ENCODE peak calls at places on chromosomes 3 and 15, in seven cellular contexts. One of them, this sample, is unnamed.

GRCh38 chr3:71444028-71444860 is 139.3 kb downstream of the FOXP1 start:
- DNase-seq in transverse colon: peak; percentile 64
- DNase-seq in GM10248: peak; percentile 54
- DNase-seq in Calu3: no peak
- DNase-seq in PC-9: no peak
- DNase-seq in epithelial cell of esophagus: peak; percentile 98
- DNase-seq in CD8-positive, alpha-beta T cell: peak; percentile 58
- DNase-seq in this sample: no peak

GRCh38 chr3:48398701-48399386 is 26.8 kb downstream of the FBXW12 start:
- DNase-seq in transverse colon: no peak
- DNase-seq in PC-9: no peak
- DNase-seq in Calu3: no peak
- DNase-seq in epithelial cell of esophagus: no peak
- DNase-seq in GM10248: no peak
- DNase-seq in CD8-positive, alpha-beta T cell: no peak
- DNase-seq in this sample: peak; percentile 33

GRCh38 chr15:35673093-35673573 is 127.2 kb upstream of the DPH6 start:
- DNase-seq in GM10248: no peak
- DNase-seq in PC-9: no peak
- DNase-seq in CD8-positive, alpha-beta T cell: no peak
- DNase-seq in Calu3: no peak
- DNase-seq in transverse colon: no peak
- DNase-seq in epithelial cell of esophagus: no peak
- DNase-seq in this sample: no peak

GRCh38 chr3:15284121-15284889 is 48.1 kb downstream of the SH3BP5 start:
- DNase-seq in PC-9: peak; percentile 14
- DNase-seq in Calu3: no peak
- DNase-seq in CD8-positive, alpha-beta T cell: no peak
- DNase-seq in epithelial cell of esophagus: peak; percentile 33
- DNase-seq in GM10248: no peak
- DNase-seq in transverse colon: peak; percentile 39
- DNase-seq in this sample: no peak

GRCh38 chr15:67520976-67521769 is at the start of gene C15orf61:
- DNase-seq in transverse colon: peak; percentile 93
- DNase-seq in PC-9: peak; percentile 95
- DNase-seq in epithelial cell of esophagus: peak; percentile 89
- DNase-seq in Calu3: peak; percentile 98
- DNase-seq in CD8-positive, alpha-beta T cell: peak; percentile 78
- DNase-seq in GM10248: peak; percentile 95
- DNase-seq in this sample: peak; percentile 80

GRCh38 chr15:89018235-89018634 is 70.0 kb upstream of the ABHD2 start:
- DNase-seq in Calu3: no peak
- DNase-seq in GM10248: no peak
- DNase-seq in epithelial cell of esophagus: no peak
- DNase-seq in CD8-positive, alpha-beta T cell: no peak
- DNase-seq in transverse colon: no peak
- DNase-seq in PC-9: no peak
- DNase-seq in this sample: peak; percentile 61

GRCh38 chr15:92665100-92665555 is 9.6 kb upstream of the FAM174B start:
- DNase-seq in PC-9: no peak
- DNase-seq in Calu3: no peak
- DNase-seq in epithelial cell of esophagus: no peak
- DNase-seq in GM10248: no peak
- DNase-seq in transverse colon: no peak
- DNase-seq in CD8-positive, alpha-beta T cell: no peak
- DNase-seq in this sample: no peak

GRCh38 chr15:46411900-46412299 is 777.1 kb downstream of the SQOR start:
- DNase-seq in CD8-positive, alpha-beta T cell: no peak
- DNase-seq in transverse colon: no peak
- DNase-seq in Calu3: no peak
- DNase-seq in epithelial cell of esophagus: no peak
- DNase-seq in GM10248: no peak
- DNase-seq in PC-9: no peak
- DNase-seq in this sample: no peak

GRCh38 chr3:168096210-168096795 is 579 bp upstream of the GOLIM4 start:
- DNase-seq in transverse colon: peak; percentile 62
- DNase-seq in GM10248: peak; percentile 50
- DNase-seq in CD8-positive, alpha-beta T cell: no peak
- DNase-seq in Calu3: peak; percentile 86
- DNase-seq in PC-9: peak; percentile 72
- DNase-seq in epithelial cell of esophagus: peak; percentile 91
- DNase-seq in this sample: peak; percentile 56

GRCh38 chr3:122824465-122825379 is 29.9 kb downstream of the SLC49A4 start:
- DNase-seq in transverse colon: no peak
- DNase-seq in Calu3: no peak
- DNase-seq in PC-9: no peak
- DNase-seq in GM10248: no peak
- DNase-seq in epithelial cell of esophagus: no peak
- DNase-seq in CD8-positive, alpha-beta T cell: no peak
- DNase-seq in this sample: no peak

GRCh38 chr15:57752426-57752825 is 45.9 kb downstream of the POLR2M start:
- DNase-seq in epithelial cell of esophagus: no peak
- DNase-seq in GM10248: no peak
- DNase-seq in transverse colon: no peak
- DNase-seq in PC-9: no peak
- DNase-seq in CD8-positive, alpha-beta T cell: no peak
- DNase-seq in Calu3: no peak
- DNase-seq in this sample: peak; percentile 24

GRCh38 chr15:90362936-90363212 is 10.8 kb downstream of the ZNF774 start:
- DNase-seq in Calu3: no peak
- DNase-seq in GM10248: no peak
- DNase-seq in PC-9: peak; percentile 21
- DNase-seq in CD8-positive, alpha-beta T cell: no peak
- DNase-seq in epithelial cell of esophagus: peak; percentile 72
- DNase-seq in transverse colon: no peak
- DNase-seq in this sample: no peak

GRCh38 chr15:74193305-74193718 is 9.3 kb downstream of the STRA6 start:
- DNase-seq in GM10248: no peak
- DNase-seq in epithelial cell of esophagus: peak; percentile 98
- DNase-seq in PC-9: peak; percentile 39
- DNase-seq in Calu3: peak; percentile 24
- DNase-seq in CD8-positive, alpha-beta T cell: no peak
- DNase-seq in transverse colon: no peak
- DNase-seq in this sample: no peak

GRCh38 chr15:70423267-70423666 is 325.6 kb upstream of the TLE3 start:
- DNase-seq in GM10248: no peak
- DNase-seq in CD8-positive, alpha-beta T cell: no peak
- DNase-seq in Calu3: no peak
- DNase-seq in epithelial cell of esophagus: no peak
- DNase-seq in PC-9: no peak
- DNase-seq in transverse colon: no peak
- DNase-seq in this sample: no peak
- TF ChIP-seq CTCF in GM10248: no peak
- TF ChIP-seq CTCF in CD8-positive, alpha-beta T cell: no peak
- TF ChIP-seq CTCF in Calu3: no peak
- TF ChIP-seq CTCF in epithelial cell of esophagus: no peak
- TF ChIP-seq CTCF in PC-9: no peak
- TF ChIP-seq CTCF in transverse colon: no peak
- TF ChIP-seq CTCF in this sample: no peak

DNA sequence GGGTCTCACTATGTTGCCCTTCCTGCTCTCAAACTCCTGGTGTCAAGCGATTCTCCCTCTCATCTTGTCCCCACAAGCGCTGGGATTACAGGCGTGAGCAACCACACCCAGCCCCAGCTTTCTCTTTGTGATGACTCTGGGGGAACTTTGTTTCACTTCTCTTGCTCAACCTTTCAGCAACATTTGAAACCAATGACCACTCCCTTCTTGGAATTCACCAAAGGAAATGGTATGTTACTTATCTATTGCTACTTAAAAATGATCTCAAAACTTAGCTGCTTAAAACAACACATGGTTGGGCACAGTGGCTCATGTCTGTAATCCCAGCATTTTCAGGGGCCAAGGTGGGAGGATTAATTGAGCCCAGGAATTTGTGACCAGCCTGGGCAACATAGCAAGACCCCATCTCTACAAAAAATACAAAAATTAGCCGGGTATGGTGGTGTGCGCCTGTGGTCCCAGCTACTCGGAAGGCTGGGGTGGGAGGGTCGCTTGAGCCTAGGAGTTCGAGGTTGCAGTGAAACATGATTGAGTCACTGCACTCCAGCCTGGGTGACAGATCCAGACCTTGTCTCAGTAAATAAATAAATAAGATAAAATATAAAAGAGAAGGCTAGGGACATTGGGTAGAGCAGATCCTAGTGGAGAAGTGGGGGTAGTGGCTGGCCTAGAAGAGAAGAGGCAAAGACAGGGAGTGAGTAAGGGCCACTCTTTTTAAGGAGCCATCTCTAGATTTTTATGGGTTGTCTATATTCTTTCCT is 10.3 kb upstream of the COPG1 start:
- DNase-seq in CD8-positive, alpha-beta T cell: no peak
- DNase-seq in epithelial cell of esophagus: peak; percentile 81
- DNase-seq in PC-9: peak; percentile 47
- DNase-seq in Calu3: no peak
- DNase-seq in transverse colon: peak; percentile 45
- DNase-seq in GM10248: peak; percentile 26
- DNase-seq in this sample: no peak
- TF ChIP-seq CTCF in CD8-positive, alpha-beta T cell: no peak
- TF ChIP-seq CTCF in epithelial cell of esophagus: no peak
- TF ChIP-seq CTCF in PC-9: no peak
- TF ChIP-seq CTCF in Calu3: no peak
- TF ChIP-seq CTCF in transverse colon: no peak
- TF ChIP-seq CTCF in GM10248: no peak
- TF ChIP-seq CTCF in this sample: no peak

GRCh38 chr3:16290007-16290826 is 25.2 kb downstream of the OXNAD1 start:
- DNase-seq in CD8-positive, alpha-beta T cell: peak; percentile 38
- DNase-seq in Calu3: peak; percentile 30
- DNase-seq in epithelial cell of esophagus: peak; percentile 62
- DNase-seq in transverse colon: peak; percentile 46
- DNase-seq in GM10248: peak; percentile 39
- DNase-seq in PC-9: peak; percentile 26
- DNase-seq in this sample: no peak
- TF ChIP-seq CTCF in CD8-positive, alpha-beta T cell: peak; percentile 98
- TF ChIP-seq CTCF in Calu3: no peak
- TF ChIP-seq CTCF in epithelial cell of esophagus: peak; percentile 92
- TF ChIP-seq CTCF in transverse colon: peak; percentile 63
- TF ChIP-seq CTCF in GM10248: peak; percentile 88
- TF ChIP-seq CTCF in PC-9: peak; percentile 91
- TF ChIP-seq CTCF in this sample: peak; percentile 91

GRCh38 chr3:138567403-138567802 is 26.7 kb downstream of the CEP70 start:
- DNase-seq in transverse colon: no peak
- DNase-seq in GM10248: no peak
- DNase-seq in epithelial cell of esophagus: no peak
- DNase-seq in Calu3: no peak
- DNase-seq in PC-9: no peak
- DNase-seq in CD8-positive, alpha-beta T cell: no peak
- DNase-seq in this sample: no peak
- TF ChIP-seq CTCF in transverse colon: no peak
- TF ChIP-seq CTCF in GM10248: no peak
- TF ChIP-seq CTCF in epithelial cell of esophagus: peak; percentile 4
- TF ChIP-seq CTCF in Calu3: no peak
- TF ChIP-seq CTCF in PC-9: no peak
- TF ChIP-seq CTCF in CD8-positive, alpha-beta T cell: no peak
- TF ChIP-seq CTCF in this sample: no peak

DNA sequence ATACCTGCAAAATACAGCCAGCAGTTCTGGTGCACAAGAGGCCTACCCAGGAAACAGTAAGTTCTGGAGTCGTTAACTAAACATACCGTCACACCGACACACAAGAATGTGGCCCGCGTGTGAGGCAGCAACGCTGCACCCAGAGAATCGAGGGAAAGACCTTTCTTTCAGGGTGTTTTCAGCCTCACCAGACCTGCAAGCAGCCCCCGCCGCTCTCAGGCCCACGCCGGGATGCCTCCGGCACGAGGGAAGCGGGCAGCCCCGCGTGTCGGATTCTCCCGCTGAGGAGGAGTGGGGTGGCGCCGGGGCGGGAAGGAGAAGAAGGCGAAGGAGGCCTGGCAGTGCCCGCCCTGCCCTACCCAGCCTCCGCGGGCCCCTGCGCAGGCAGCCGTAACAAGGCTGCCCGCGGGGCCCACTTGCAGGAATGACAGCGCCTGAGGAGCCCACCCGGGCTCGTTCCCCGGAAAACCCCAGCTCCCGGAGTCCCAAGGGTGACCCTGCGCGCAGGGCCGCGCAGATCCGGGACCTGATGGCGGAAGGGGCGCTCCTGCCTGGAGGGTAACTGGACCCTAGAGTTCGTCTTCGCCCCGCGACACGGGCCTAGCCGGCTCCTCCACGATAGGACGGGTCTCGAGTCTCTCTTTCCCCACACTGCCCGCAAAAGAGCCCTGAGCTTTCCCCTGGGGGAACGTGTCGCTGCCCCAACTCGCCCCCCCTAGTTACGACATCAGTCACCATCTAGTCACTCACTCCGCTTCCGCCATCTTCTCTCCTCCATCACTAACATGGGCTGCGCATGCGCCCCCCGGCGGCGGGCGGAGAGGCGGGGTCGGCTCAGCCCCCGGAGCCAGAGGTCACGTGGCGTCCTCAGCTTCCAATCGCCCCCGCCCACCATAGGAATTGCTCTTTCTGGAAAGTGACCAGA is at the start of gene PHC3:
- DNase-seq in epithelial cell of esophagus: peak; percentile 90
- DNase-seq in CD8-positive, alpha-beta T cell: peak; percentile 89
- DNase-seq in GM10248: peak; percentile 97
- DNase-seq in PC-9: peak; percentile 97
- DNase-seq in transverse colon: peak; percentile 95
- DNase-seq in Calu3: peak; percentile 99
- DNase-seq in this sample: peak; percentile 89
- TF ChIP-seq CTCF in epithelial cell of esophagus: peak; percentile 7
- TF ChIP-seq CTCF in CD8-positive, alpha-beta T cell: no peak
- TF ChIP-seq CTCF in GM10248: peak; percentile 11
- TF ChIP-seq CTCF in PC-9: peak; percentile 36
- TF ChIP-seq CTCF in transverse colon: peak; percentile 34
- TF ChIP-seq CTCF in Calu3: no peak
- TF ChIP-seq CTCF in this sample: peak; percentile 19

GRCh38 chr15:48149858-48150257 is 28.2 kb downstream of the MYEF2 start:
- DNase-seq in transverse colon: no peak
- DNase-seq in PC-9: no peak
- DNase-seq in Calu3: no peak
- DNase-seq in CD8-positive, alpha-beta T cell: no peak
- DNase-seq in GM10248: no peak
- DNase-seq in epithelial cell of esophagus: peak; percentile 79
- DNase-seq in this sample: no peak
- TF ChIP-seq CTCF in transverse colon: no peak
- TF ChIP-seq CTCF in PC-9: no peak
- TF ChIP-seq CTCF in Calu3: no peak
- TF ChIP-seq CTCF in CD8-positive, alpha-beta T cell: no peak
- TF ChIP-seq CTCF in GM10248: no peak
- TF ChIP-seq CTCF in epithelial cell of esophagus: no peak
- TF ChIP-seq CTCF in this sample: no peak

This sample was measured in dorsolateral prefrontal cortex.